ENCODE peak calls at places on chromosomes 12 and 14, in seven cellular contexts. P is HFF-Myc, K is lower leg skin, X is astrocyte of the cerebellum, I is endothelial cell, W is cardiac fibroblast, H is PC-3. E is an unnamed sample.
A peak's percentile ranks its signal among the peaks of the same experiment; 100 is the strongest.

GRCh38 chr12:29516431-29516875 is 19.0 kb upstream of the OVCH1 start:
- DNase-seq in P (no peak), K (no peak), X (no peak), I (no peak), W (peak; percentile 37), H (peak; percentile 83), E (no peak)

GRCh38 chr12:47504775-47505446 is 200.9 kb downstream of the RPAP3 start:
- DNase-seq in P (no peak), K (no peak), X (peak; percentile 11), I (no peak), W (peak; percentile 30), H (peak; percentile 52), E (no peak)

GRCh38 chr12:59600174-59600573 is 4.3 kb downstream of the SLC16A7 start:
- DNase-seq in P (no peak), K (no peak), X (no peak), I (no peak), W (peak; percentile 12), H (no peak), E (no peak)

GRCh38 chr12:112218150-112218549 is 92.8 kb downstream of the TRAFD1 start:
- DNase-seq in P (no peak), K (no peak), X (no peak), I (no peak), W (peak; percentile 21), H (no peak), E (no peak)

GRCh38 chr14:68658029-68658509 is 134.8 kb downstream of the ZFP36L1 start:
- DNase-seq in P (no peak), K (peak; percentile 85), X (no peak), I (no peak), W (no peak), H (no peak), E (no peak)

GRCh38 chr12:75781532-75782046 is 250.0 kb downstream of the PHLDA1 start:
- DNase-seq in P (no peak), K (no peak), X (no peak), I (no peak), W (peak; percentile 96), H (peak; percentile 72), E (peak; percentile 18)

GRCh38 chr12:4540170-4540569 is 1.5 kb downstream of the RAD51AP1 start:
- DNase-seq in P (no peak), K (no peak), X (no peak), I (no peak), W (no peak), H (no peak), E (no peak)

GRCh38 chr12:14554281-14555008 is 13.2 kb downstream of the PLBD1 start:
- DNase-seq in P (no peak), K (peak; percentile 95), X (no peak), I (no peak), W (peak; percentile 21), H (peak; percentile 59), E (no peak)

GRCh38 chr14:23300687-23301223 is 1.9 kb downstream of the PPP1R3E start:
- DNase-seq in P (no peak), K (peak; percentile 92), X (no peak), I (no peak), W (peak; percentile 53), H (peak; percentile 29), E (peak; percentile 28)

GRCh38 chr14:73269729-73270651 is 32.7 kb downstream of the PAPLN start:
- DNase-seq in P (no peak), K (peak; percentile 87), X (no peak), I (peak; percentile 38), W (peak; percentile 55), H (no peak), E (peak; percentile 35)

GRCh38 chr14:99645545-99646505 is 896 bp downstream of the HHIPL1 start:
- DNase-seq in P (no peak), K (no peak), X (no peak), I (no peak), W (no peak), H (no peak), E (no peak)

GRCh38 chr14:74634481-74634880 is 22.4 kb upstream of the LTBP2 start:
- DNase-seq in P (no peak), K (no peak), X (no peak), I (no peak), W (no peak), H (no peak), E (no peak)

GRCh38 chr12:85413266-85413665 is 133.2 kb downstream of the ALX1 start:
- DNase-seq in P (no peak), K (no peak), X (no peak), I (no peak), W (no peak), H (peak; percentile 35), E (no peak)

GRCh38 chr14:99268776-99269510 is 3.1 kb downstream of the BCL11B start:
- DNase-seq in P (no peak), K (peak; percentile 81), X (no peak), I (no peak), W (no peak), H (no peak), E (no peak)

GRCh38 chr14:105398726-105399440 is 545 bp downstream of the TEX22 start:
- DNase-seq in P (no peak), K (no peak), X (no peak), I (peak; percentile 65), W (peak; percentile 53), H (peak; percentile 43), E (peak; percentile 53)

GRCh38 chr12:7937867-7938506 is 2.0 kb upstream of the SLC2A3 start:
- DNase-seq in P (peak; percentile 7), K (no peak), X (no peak), I (no peak), W (peak; percentile 67), H (no peak), E (peak; percentile 72)

GRCh38 chr14:35402323-35403084 is 2.0 kb downstream of the NFKBIA start:
- DNase-seq in P (no peak), K (no peak), X (no peak), I (no peak), W (no peak), H (no peak), E (peak; percentile 68)

GRCh38 chr14:78486081-78486480 is 315.9 kb downstream of the NRXN3 start:
- DNase-seq in P (no peak), K (no peak), X (no peak), I (no peak), W (no peak), H (no peak), E (no peak)

GRCh38 chr12:8734873-8735381 is 37.1 kb downstream of the RIMKLB start:
- DNase-seq in P (no peak), K (no peak), X (no peak), I (no peak), W (peak; percentile 5), H (no peak), E (no peak)

GRCh38 chr14:69580009-69580577 is 5.4 kb upstream of the CCDC177 start:
- DNase-seq in P (no peak), K (no peak), X (peak; percentile 41), I (peak; percentile 63), W (peak; percentile 98), H (peak; percentile 78), E (peak; percentile 29)

GRCh38 chr12:65818454-65819382 is 5.6 kb upstream of the HMGA2 start:
- DNase-seq in P (no peak), K (no peak), X (no peak), I (no peak), W (no peak), H (peak; percentile 90), E (no peak)

GRCh38 chr12:121786441-121786825 is 7.1 kb downstream of the RHOF start:
- DNase-seq in P (peak; percentile 77), K (no peak), X (no peak), I (no peak), W (peak; percentile 79), H (peak; percentile 100), E (peak; percentile 66)

GRCh38 chr14:64841121-64841611 is 38.5 kb downstream of the SPTB start:
- DNase-seq in P (peak; percentile 32), K (peak; percentile 46), X (peak; percentile 47), I (peak; percentile 18), W (peak; percentile 63), H (peak; percentile 88), E (no peak)

GRCh38 chr14:101874001-101874400 is 90.4 kb upstream of the DYNC1H1 start:
- DNase-seq in P (no peak), K (no peak), X (no peak), I (no peak), W (no peak), H (no peak), E (no peak)

GRCh38 chr12:110693731-110694130 is 4.8 kb upstream of the HVCN1 start:
- DNase-seq in P (no peak), K (no peak), X (no peak), I (no peak), W (peak; percentile 41), H (no peak), E (no peak)

GRCh38 chr12:25740617-25741016 is 187.5 kb upstream of the LMNTD1 start:
- DNase-seq in P (no peak), K (no peak), X (no peak), I (no peak), W (no peak), H (no peak), E (no peak)

GRCh38 chr12:1546931-1547640 is 47.3 kb downstream of the FBXL14 start:
- DNase-seq in P (no peak), K (no peak), X (no peak), I (no peak), W (no peak), H (no peak), E (no peak)

GRCh38 chr12:122137229-122137628 is 36.8 kb downstream of the IL31 start:
- DNase-seq in P (no peak), K (no peak), X (no peak), I (no peak), W (no peak), H (no peak), E (no peak)

GRCh38 chr12:111180830-111181726 is 187.8 kb downstream of the PHETA1 start:
- DNase-seq in P (peak; percentile 5), K (no peak), X (no peak), I (no peak), W (peak; percentile 60), H (no peak), E (peak; percentile 14)

GRCh38 chr12:27243804-27244679 is at the start of gene STK38L:
- DNase-seq in P (peak; percentile 88), K (peak; percentile 99), X (peak; percentile 88), I (peak; percentile 99), W (peak; percentile 98), H (peak; percentile 98), E (peak; percentile 99)
- TF ChIP-seq CTCF in P (peak; percentile 18), K (no peak), X (peak; percentile 28), I (no peak), W (no peak), H (peak; percentile 51), E (no peak)

GRCh38 chr14:28596336-28596735 is 170.3 kb upstream of the FOXG1 start:
- DNase-seq in P (no peak), K (no peak), X (peak; percentile 80), I (no peak), W (peak; percentile 72), H (peak; percentile 69), E (no peak)
- TF ChIP-seq CTCF in P (no peak), K (no peak), X (peak; percentile 53), I (no peak), W (no peak), H (peak; percentile 72), E (no peak)

GRCh38 chr12:38911611-38912010 is 6.2 kb upstream of the CPNE8 start:
- DNase-seq in P (no peak), K (no peak), X (no peak), I (no peak), W (peak; percentile 16), H (peak; percentile 11), E (no peak)
- TF ChIP-seq CTCF in P (no peak), K (no peak), X (no peak), I (no peak), W (no peak), H (peak; percentile 44), E (no peak)

DNA sequence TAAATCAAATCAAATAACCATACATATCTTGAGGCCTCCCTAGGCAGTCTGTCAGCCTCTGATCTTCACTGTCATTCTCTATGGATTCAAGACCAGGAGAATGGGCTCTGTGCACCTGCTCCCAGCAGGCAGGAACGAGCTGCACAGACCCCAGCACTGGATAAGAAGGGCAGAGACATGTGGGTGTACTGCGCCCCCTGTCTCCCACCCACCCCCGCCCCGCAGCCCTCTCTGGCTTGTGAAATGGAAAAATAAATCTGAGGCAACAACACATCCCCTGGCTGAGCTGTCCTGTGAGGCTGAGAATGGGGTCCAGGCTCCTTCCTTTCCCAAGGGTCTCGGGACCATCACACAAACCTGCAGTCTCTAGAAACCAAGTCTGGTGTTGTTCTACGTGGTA is 26.2 kb downstream of the CLMN start:
- DNase-seq in P (no peak), K (no peak), X (no peak), I (no peak), W (no peak), H (no peak), E (no peak)
- TF ChIP-seq CTCF in P (no peak), K (no peak), X (no peak), I (no peak), W (no peak), H (no peak), E (no peak)

E was measured in activated CD8-positive, alpha-beta T cell treated with anti-CD3 and anti-CD28 coated beads for 36 hours.